ENCODE peak calls at places on chromosome 14, in six cellular contexts. W is lower lobe of right lung; M is ovary; N is tibial artery; L is small intestine; U is CD4-positive, alpha-beta memory T cell. Z is an unnamed sample.

GRCh38 chr14:31208546-31209424 is 1.2 kb upstream of the HECTD1 start:
- DNase-seq in W (no peak), M (no peak), N (no peak), L (no peak), U (no peak), Z (no peak)

GRCh38 chr14:74977901-74978385 is 22.5 kb upstream of the PGF start:
- DNase-seq in W (no peak), M (no peak), N (no peak), L (no peak), U (no peak), Z (no peak)

GRCh38 chr14:95346266-95346665 is 26.6 kb upstream of the CLMN start:
- DNase-seq in W (no peak), M (no peak), N (no peak), L (no peak), U (no peak), Z (no peak)

GRCh38 chr14:87993485-87993809 is 465 bp upstream of the GALC start:
- DNase-seq in W (no peak), M (no peak), N (no peak), L (no peak), U (no peak), Z (no peak)

GRCh38 chr14:43729149-43729548 is 777.9 kb downstream of the FSCB start:
- DNase-seq in W (no peak), M (no peak), N (no peak), L (no peak), U (no peak), Z (no peak)

GRCh38 chr14:54699735-54700134 is 132.8 kb downstream of the SAMD4A start:
- DNase-seq in W (no peak), M (no peak), N (no peak), L (no peak), U (no peak), Z (no peak)

GRCh38 chr14:104075530-104076151 is 9.9 kb upstream of the ASPG start:
- DNase-seq in W (no peak), M (no peak), N (no peak), L (no peak), U (no peak), Z (no peak)

GRCh38 chr14:91177073-91177796 is 63.4 kb downstream of the DGLUCY start:
- DNase-seq in W (peak; percentile 67), M (no peak), N (peak; percentile 41), L (peak; percentile 72), U (peak; percentile 75), Z (no peak)

GRCh38 chr14:24794906-24795305 is 160.9 kb upstream of the GZMB start:
- DNase-seq in W (no peak), M (no peak), N (no peak), L (no peak), U (no peak), Z (no peak)

GRCh38 chr14:64769096-64770020 is 65.1 kb downstream of the PLEKHG3 start:
- DNase-seq in W (no peak), M (no peak), N (no peak), L (no peak), U (no peak), Z (no peak)

GRCh38 chr14:96960598-96961116 is 163.5 kb downstream of the VRK1 start:
- DNase-seq in W (no peak), M (no peak), N (no peak), L (no peak), U (no peak), Z (no peak)

GRCh38 chr14:74975059-74975810 is 19.8 kb upstream of the PGF start:
- DNase-seq in W (no peak), M (peak; percentile 51), N (peak; percentile 89), L (no peak), U (no peak), Z (peak; percentile 69)

GRCh38 chr14:75120546-75121291 is 6.1 kb downstream of the NEK9 start:
- DNase-seq in W (no peak), M (no peak), N (no peak), L (no peak), U (no peak), Z (no peak)

GRCh38 chr14:89138846-89139245 is 278.2 kb downstream of the FOXN3 start:
- DNase-seq in W (no peak), M (no peak), N (no peak), L (no peak), U (no peak), Z (no peak)

GRCh38 chr14:74510955-74511354 is 17.4 kb downstream of the ISCA2 start:
- DNase-seq in W (peak; percentile 31), M (no peak), N (peak; percentile 56), L (no peak), U (no peak), Z (peak; percentile 60)

GRCh38 chr14:31718585-31718984 is 157.4 kb downstream of the NUBPL start:
- DNase-seq in W (no peak), M (no peak), N (no peak), L (no peak), U (no peak), Z (no peak)

GRCh38 chr14:75927564-75928087 is 54.2 kb downstream of the TGFB3 start:
- DNase-seq in W (no peak), M (no peak), N (no peak), L (no peak), U (no peak), Z (no peak)

GRCh38 chr14:61584258-61584657 is 111.1 kb upstream of the HIF1A start:
- DNase-seq in W (no peak), M (no peak), N (no peak), L (no peak), U (no peak), Z (no peak)

GRCh38 chr14:101125719-101126375 is 222.3 kb upstream of the RTL1 start:
- DNase-seq in W (no peak), M (no peak), N (peak; percentile 9), L (no peak), U (no peak), Z (peak; percentile 53)

GRCh38 chr14:99884834-99885648 is 91.8 kb downstream of the EML1 start:
- DNase-seq in W (no peak), M (peak; percentile 23), N (no peak), L (peak; percentile 61), U (peak; percentile 50), Z (no peak)

GRCh38 chr14:91230363-91231035 is 14.0 kb downstream of the GPR68 start:
- DNase-seq in W (no peak), M (no peak), N (no peak), L (no peak), U (no peak), Z (no peak)

GRCh38 chr14:56422703-56423213 is 156.8 kb upstream of the TMEM260 start:
- DNase-seq in W (peak; percentile 49), M (peak; percentile 55), N (peak; percentile 66), L (peak; percentile 60), U (peak; percentile 22), Z (no peak)

GRCh38 chr14:100546051-100546443 is 41.2 kb downstream of the BEGAIN start:
- DNase-seq in W (peak; percentile 65), M (no peak), N (no peak), L (no peak), U (no peak), Z (peak; percentile 76)

GRCh38 chr14:72876021-72876709 is 17.7 kb downstream of the DPF3 start:
- DNase-seq in W (no peak), M (no peak), N (no peak), L (no peak), U (no peak), Z (no peak)

GRCh38 chr14:101491841-101492240 is 69.5 kb upstream of the DIO3 start:
- DNase-seq in W (peak; percentile 10), M (no peak), N (peak; percentile 1), L (no peak), U (no peak), Z (peak; percentile 30)

GRCh38 chr14:32932921-32933622 is 5.6 kb upstream of the NPAS3 start:
- DNase-seq in W (no peak), M (no peak), N (peak; percentile 21), L (no peak), U (no peak), Z (peak; percentile 54)

GRCh38 chr14:32933943-32934890 is 4.5 kb upstream of the NPAS3 start:
- DNase-seq in W (no peak), M (peak; percentile 15), N (no peak), L (no peak), U (no peak), Z (no peak)

GRCh38 chr14:32933623-32933942 is 5.1 kb upstream of the NPAS3 start:
- DNase-seq in W (no peak), M (no peak), N (no peak), L (no peak), U (no peak), Z (no peak)

GRCh38 chr14:32934891-32935633 is 3.6 kb upstream of the NPAS3 start:
- DNase-seq in W (no peak), M (no peak), N (peak; percentile 32), L (no peak), U (no peak), Z (no peak)

GRCh38 chr14:32932302-32932920 is 6.3 kb upstream of the NPAS3 start:
- DNase-seq in W (no peak), M (no peak), N (no peak), L (no peak), U (no peak), Z (peak; percentile 19)
- H3K4me3 ChIP-seq in W (peak overlapping the region; percentile 41), M (peak overlapping the region; percentile 33), N (peak overlapping the region; percentile 49), L (no peak overlapping the region), U (no peak overlapping the region), Z (peak overlapping the region; percentile 31)

DNA sequence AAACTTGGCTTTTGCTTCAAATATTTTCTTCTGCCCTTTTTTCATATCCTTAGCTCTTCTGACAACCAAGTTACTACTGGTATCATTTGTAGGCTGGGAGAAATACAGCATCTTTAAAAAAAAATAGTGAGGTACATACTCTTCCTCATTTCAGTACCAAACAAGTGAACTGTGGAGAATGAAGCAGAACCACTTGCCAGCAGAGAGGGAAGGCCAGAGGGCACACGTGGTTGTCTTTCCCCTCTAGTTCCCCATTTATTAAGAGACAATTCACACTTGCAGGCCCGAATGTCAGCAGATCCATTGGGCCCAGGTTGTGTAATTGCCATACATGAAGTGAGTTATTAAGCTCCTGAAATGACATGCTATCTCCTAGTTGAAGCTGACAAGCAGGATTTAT is 3.2 kb downstream of the SUSD6 start:
- DNase-seq in W (peak; percentile 72), M (no peak), N (peak; percentile 81), L (no peak), U (no peak), Z (no peak)
- H3K4me3 ChIP-seq in W (peak overlapping the region; percentile 80), M (no peak overlapping the region), N (peak overlapping the region; percentile 91), L (peak overlapping the region; percentile 21), U (no peak overlapping the region), Z (peak overlapping the region; percentile 81)

DNA sequence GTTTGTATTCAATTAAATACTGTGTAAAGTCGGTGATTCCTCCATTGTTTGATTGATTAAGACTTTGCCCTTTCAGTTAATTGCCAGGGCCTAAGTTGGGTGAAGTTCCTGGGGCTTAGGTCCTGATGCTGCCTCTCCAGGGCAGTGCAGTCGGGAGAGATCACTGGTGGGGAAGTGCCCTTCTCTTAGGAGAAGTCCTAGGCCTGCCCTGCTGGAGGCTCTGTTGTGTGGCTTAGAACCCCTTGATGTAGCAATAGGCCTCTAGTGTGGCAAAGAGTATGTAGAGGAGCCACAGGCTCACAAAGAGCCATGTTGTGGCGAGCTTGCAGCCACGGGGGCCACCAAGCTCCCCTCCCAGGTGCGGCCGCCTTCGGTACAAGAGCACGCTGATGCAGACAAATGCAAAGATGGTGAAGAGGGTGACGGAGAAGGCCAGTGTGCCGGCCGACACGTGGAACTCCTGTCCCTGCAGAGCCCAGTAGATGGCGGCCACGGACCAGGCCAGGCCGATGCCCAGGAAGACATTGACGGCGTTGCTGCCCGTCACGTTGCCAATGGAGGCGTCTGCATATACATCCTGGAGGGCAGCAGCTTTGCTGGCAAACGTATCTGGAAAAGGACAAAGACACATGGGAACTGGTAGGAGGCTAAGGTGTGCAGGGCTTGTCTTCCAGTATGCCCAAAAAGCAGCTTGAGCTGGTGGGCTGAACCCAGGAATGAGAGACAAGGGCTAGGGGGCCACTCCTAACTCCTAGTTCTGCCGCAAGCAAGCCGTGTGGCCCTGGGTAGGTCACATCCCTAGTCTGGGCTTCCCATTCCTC is 142.8 kb downstream of the SLC8A3 start:
- DNase-seq in W (peak; percentile 75), M (no peak), N (no peak), L (peak; percentile 59), U (no peak), Z (peak; percentile 82)
- H3K4me3 ChIP-seq in W (no peak overlapping the region), M (no peak overlapping the region), N (no peak overlapping the region), L (no peak overlapping the region), U (no peak overlapping the region), Z (no peak overlapping the region)

GRCh38 chr14:26598081-26598671 is 343 bp upstream of the NOVA1 start:
- DNase-seq in W (peak; percentile 58), M (peak; percentile 92), N (peak; percentile 84), L (peak; percentile 37), U (no peak), Z (peak; percentile 75)
- H3K4me3 ChIP-seq in W (peak overlapping the region; percentile 57), M (peak overlapping the region; percentile 76), N (peak overlapping the region; percentile 67), L (peak overlapping the region; percentile 50), U (no peak overlapping the region), Z (peak overlapping the region; percentile 52)